ENCODE peak calls at places on chromosomes 6 and 20, in eight cellular contexts. One of them, this sample, is unnamed.

GRCh38 chr6:38177885-38178583 is 358.5 kb downstream of the ZFAND3 start:
- DNase-seq in kidney epithelial cell: no peak
- DNase-seq in left ventricle myocardium inferior: no peak
- DNase-seq in Right ventricle myocardium inferior: no peak
- DNase-seq in skeletal muscle cell: no peak
- DNase-seq in stimulated activated CD8-positive, alpha-beta memory T cell treated with anti-CD3 and anti-CD28 coated beads, Interleukin-4, amount 100 ng/mL, for 1 hour: no peak
- DNase-seq in CD4-positive, CD25-positive, alpha-beta regulatory T cell: no peak
- DNase-seq in stimulated activated CD4-positive, alpha-beta T cell treated with anti-CD3 and anti-CD28 coated beads, Interleukin-1b, Interleukin-23, amount 100 ng/mL, for 48 hours: no peak
- DNase-seq in this sample: no peak

GRCh38 chr6:168098431-168098861 is 19.4 kb upstream of the FRMD1 start:
- DNase-seq in kidney epithelial cell: no peak
- DNase-seq in left ventricle myocardium inferior: peak; percentile 11
- DNase-seq in Right ventricle myocardium inferior: peak; percentile 65
- DNase-seq in skeletal muscle cell: no peak
- DNase-seq in stimulated activated CD8-positive, alpha-beta memory T cell treated with anti-CD3 and anti-CD28 coated beads, Interleukin-4, amount 100 ng/mL, for 1 hour: no peak
- DNase-seq in CD4-positive, CD25-positive, alpha-beta regulatory T cell: no peak
- DNase-seq in stimulated activated CD4-positive, alpha-beta T cell treated with anti-CD3 and anti-CD28 coated beads, Interleukin-1b, Interleukin-23, amount 100 ng/mL, for 48 hours: no peak
- DNase-seq in this sample: no peak

GRCh38 chr6:90701146-90701781 is 114.4 kb upstream of the MAP3K7 start:
- DNase-seq in kidney epithelial cell: no peak
- DNase-seq in left ventricle myocardium inferior: no peak
- DNase-seq in Right ventricle myocardium inferior: no peak
- DNase-seq in skeletal muscle cell: no peak
- DNase-seq in stimulated activated CD8-positive, alpha-beta memory T cell treated with anti-CD3 and anti-CD28 coated beads, Interleukin-4, amount 100 ng/mL, for 1 hour: no peak
- DNase-seq in CD4-positive, CD25-positive, alpha-beta regulatory T cell: no peak
- DNase-seq in stimulated activated CD4-positive, alpha-beta T cell treated with anti-CD3 and anti-CD28 coated beads, Interleukin-1b, Interleukin-23, amount 100 ng/mL, for 48 hours: no peak
- DNase-seq in this sample: no peak

GRCh38 chr6:32792901-32793400 is 23.9 kb downstream of the HLA-DOB start:
- DNase-seq in kidney epithelial cell: no peak
- DNase-seq in left ventricle myocardium inferior: no peak
- DNase-seq in Right ventricle myocardium inferior: no peak
- DNase-seq in skeletal muscle cell: no peak
- DNase-seq in stimulated activated CD8-positive, alpha-beta memory T cell treated with anti-CD3 and anti-CD28 coated beads, Interleukin-4, amount 100 ng/mL, for 1 hour: no peak
- DNase-seq in CD4-positive, CD25-positive, alpha-beta regulatory T cell: no peak
- DNase-seq in stimulated activated CD4-positive, alpha-beta T cell treated with anti-CD3 and anti-CD28 coated beads, Interleukin-1b, Interleukin-23, amount 100 ng/mL, for 48 hours: no peak
- DNase-seq in this sample: no peak

GRCh38 chr6:157921685-157922367 is 59.8 kb upstream of the SYNJ2 start:
- DNase-seq in kidney epithelial cell: no peak
- DNase-seq in left ventricle myocardium inferior: no peak
- DNase-seq in Right ventricle myocardium inferior: no peak
- DNase-seq in skeletal muscle cell: no peak
- DNase-seq in stimulated activated CD8-positive, alpha-beta memory T cell treated with anti-CD3 and anti-CD28 coated beads, Interleukin-4, amount 100 ng/mL, for 1 hour: no peak
- DNase-seq in CD4-positive, CD25-positive, alpha-beta regulatory T cell: no peak
- DNase-seq in stimulated activated CD4-positive, alpha-beta T cell treated with anti-CD3 and anti-CD28 coated beads, Interleukin-1b, Interleukin-23, amount 100 ng/mL, for 48 hours: no peak
- DNase-seq in this sample: no peak

GRCh38 chr6:6712258-6712978 is 123.9 kb downstream of the LY86 start:
- DNase-seq in kidney epithelial cell: no peak
- DNase-seq in left ventricle myocardium inferior: no peak
- DNase-seq in Right ventricle myocardium inferior: no peak
- DNase-seq in skeletal muscle cell: peak; percentile 57
- DNase-seq in stimulated activated CD8-positive, alpha-beta memory T cell treated with anti-CD3 and anti-CD28 coated beads, Interleukin-4, amount 100 ng/mL, for 1 hour: no peak
- DNase-seq in CD4-positive, CD25-positive, alpha-beta regulatory T cell: no peak
- DNase-seq in stimulated activated CD4-positive, alpha-beta T cell treated with anti-CD3 and anti-CD28 coated beads, Interleukin-1b, Interleukin-23, amount 100 ng/mL, for 48 hours: no peak
- DNase-seq in this sample: peak; percentile 70

GRCh38 chr20:37160683-37161082 is 18.4 kb upstream of the RPN2 start:
- DNase-seq in kidney epithelial cell: no peak
- DNase-seq in left ventricle myocardium inferior: no peak
- DNase-seq in Right ventricle myocardium inferior: no peak
- DNase-seq in skeletal muscle cell: no peak
- DNase-seq in stimulated activated CD8-positive, alpha-beta memory T cell treated with anti-CD3 and anti-CD28 coated beads, Interleukin-4, amount 100 ng/mL, for 1 hour: no peak
- DNase-seq in CD4-positive, CD25-positive, alpha-beta regulatory T cell: no peak
- DNase-seq in stimulated activated CD4-positive, alpha-beta T cell treated with anti-CD3 and anti-CD28 coated beads, Interleukin-1b, Interleukin-23, amount 100 ng/mL, for 48 hours: no peak
- DNase-seq in this sample: no peak

GRCh38 chr6:19812512-19813119 is 24.6 kb upstream of the ID4 start:
- DNase-seq in kidney epithelial cell: no peak
- DNase-seq in left ventricle myocardium inferior: no peak
- DNase-seq in Right ventricle myocardium inferior: no peak
- DNase-seq in skeletal muscle cell: no peak
- DNase-seq in stimulated activated CD8-positive, alpha-beta memory T cell treated with anti-CD3 and anti-CD28 coated beads, Interleukin-4, amount 100 ng/mL, for 1 hour: no peak
- DNase-seq in CD4-positive, CD25-positive, alpha-beta regulatory T cell: no peak
- DNase-seq in stimulated activated CD4-positive, alpha-beta T cell treated with anti-CD3 and anti-CD28 coated beads, Interleukin-1b, Interleukin-23, amount 100 ng/mL, for 48 hours: no peak
- DNase-seq in this sample: no peak

GRCh38 chr6:32668226-32668747 is 1.8 kb upstream of the HLA-DQB1 start:
- DNase-seq in kidney epithelial cell: no peak
- DNase-seq in left ventricle myocardium inferior: no peak
- DNase-seq in Right ventricle myocardium inferior: no peak
- DNase-seq in skeletal muscle cell: no peak
- DNase-seq in stimulated activated CD8-positive, alpha-beta memory T cell treated with anti-CD3 and anti-CD28 coated beads, Interleukin-4, amount 100 ng/mL, for 1 hour: peak; percentile 13
- DNase-seq in CD4-positive, CD25-positive, alpha-beta regulatory T cell: peak; percentile 75
- DNase-seq in stimulated activated CD4-positive, alpha-beta T cell treated with anti-CD3 and anti-CD28 coated beads, Interleukin-1b, Interleukin-23, amount 100 ng/mL, for 48 hours: peak; percentile 24
- DNase-seq in this sample: peak; percentile 93

GRCh38 chr20:6886065-6886729 is 118.7 kb downstream of the BMP2 start:
- DNase-seq in kidney epithelial cell: no peak
- DNase-seq in left ventricle myocardium inferior: no peak
- DNase-seq in Right ventricle myocardium inferior: no peak
- DNase-seq in skeletal muscle cell: no peak
- DNase-seq in stimulated activated CD8-positive, alpha-beta memory T cell treated with anti-CD3 and anti-CD28 coated beads, Interleukin-4, amount 100 ng/mL, for 1 hour: no peak
- DNase-seq in CD4-positive, CD25-positive, alpha-beta regulatory T cell: no peak
- DNase-seq in stimulated activated CD4-positive, alpha-beta T cell treated with anti-CD3 and anti-CD28 coated beads, Interleukin-1b, Interleukin-23, amount 100 ng/mL, for 48 hours: no peak
- DNase-seq in this sample: no peak

GRCh38 chr20:44471481-44471882 is 4.2 kb upstream of the TTPAL start:
- DNase-seq in kidney epithelial cell: no peak
- DNase-seq in left ventricle myocardium inferior: no peak
- DNase-seq in Right ventricle myocardium inferior: no peak
- DNase-seq in skeletal muscle cell: peak; percentile 64
- DNase-seq in stimulated activated CD8-positive, alpha-beta memory T cell treated with anti-CD3 and anti-CD28 coated beads, Interleukin-4, amount 100 ng/mL, for 1 hour: no peak
- DNase-seq in CD4-positive, CD25-positive, alpha-beta regulatory T cell: no peak
- DNase-seq in stimulated activated CD4-positive, alpha-beta T cell treated with anti-CD3 and anti-CD28 coated beads, Interleukin-1b, Interleukin-23, amount 100 ng/mL, for 48 hours: no peak
- DNase-seq in this sample: no peak

GRCh38 chr6:75884822-75885221 is 135.8 kb downstream of the MYO6 start:
- DNase-seq in kidney epithelial cell: no peak
- DNase-seq in left ventricle myocardium inferior: no peak
- DNase-seq in Right ventricle myocardium inferior: no peak
- DNase-seq in skeletal muscle cell: no peak
- DNase-seq in stimulated activated CD8-positive, alpha-beta memory T cell treated with anti-CD3 and anti-CD28 coated beads, Interleukin-4, amount 100 ng/mL, for 1 hour: no peak
- DNase-seq in CD4-positive, CD25-positive, alpha-beta regulatory T cell: no peak
- DNase-seq in stimulated activated CD4-positive, alpha-beta T cell treated with anti-CD3 and anti-CD28 coated beads, Interleukin-1b, Interleukin-23, amount 100 ng/mL, for 48 hours: no peak
- DNase-seq in this sample: no peak

GRCh38 chr20:25271486-25272222 is 23.8 kb downstream of the PYGB start:
- DNase-seq in kidney epithelial cell: no peak
- DNase-seq in left ventricle myocardium inferior: peak; percentile 6
- DNase-seq in Right ventricle myocardium inferior: peak; percentile 41
- DNase-seq in skeletal muscle cell: no peak
- DNase-seq in stimulated activated CD8-positive, alpha-beta memory T cell treated with anti-CD3 and anti-CD28 coated beads, Interleukin-4, amount 100 ng/mL, for 1 hour: no peak
- DNase-seq in CD4-positive, CD25-positive, alpha-beta regulatory T cell: no peak
- DNase-seq in stimulated activated CD4-positive, alpha-beta T cell treated with anti-CD3 and anti-CD28 coated beads, Interleukin-1b, Interleukin-23, amount 100 ng/mL, for 48 hours: no peak
- DNase-seq in this sample: no peak

GRCh38 chr6:126797981-126798380 is 320.5 kb upstream of the RSPO3 start:
- DNase-seq in kidney epithelial cell: no peak
- DNase-seq in left ventricle myocardium inferior: no peak
- DNase-seq in Right ventricle myocardium inferior: no peak
- DNase-seq in skeletal muscle cell: no peak
- DNase-seq in stimulated activated CD8-positive, alpha-beta memory T cell treated with anti-CD3 and anti-CD28 coated beads, Interleukin-4, amount 100 ng/mL, for 1 hour: no peak
- DNase-seq in CD4-positive, CD25-positive, alpha-beta regulatory T cell: no peak
- DNase-seq in stimulated activated CD4-positive, alpha-beta T cell treated with anti-CD3 and anti-CD28 coated beads, Interleukin-1b, Interleukin-23, amount 100 ng/mL, for 48 hours: no peak
- DNase-seq in this sample: no peak

GRCh38 chr20:35663813-35664543 is 722 bp downstream of the CPNE1 start:
- DNase-seq in kidney epithelial cell: no peak
- DNase-seq in left ventricle myocardium inferior: no peak
- DNase-seq in Right ventricle myocardium inferior: no peak
- DNase-seq in skeletal muscle cell: no peak
- DNase-seq in stimulated activated CD8-positive, alpha-beta memory T cell treated with anti-CD3 and anti-CD28 coated beads, Interleukin-4, amount 100 ng/mL, for 1 hour: peak; percentile 35
- DNase-seq in CD4-positive, CD25-positive, alpha-beta regulatory T cell: peak; percentile 78
- DNase-seq in stimulated activated CD4-positive, alpha-beta T cell treated with anti-CD3 and anti-CD28 coated beads, Interleukin-1b, Interleukin-23, amount 100 ng/mL, for 48 hours: peak; percentile 67
- DNase-seq in this sample: no peak

GRCh38 chr6:16243055-16243454 is 4.7 kb downstream of the GMPR start:
- DNase-seq in kidney epithelial cell: no peak
- DNase-seq in left ventricle myocardium inferior: peak; percentile 42
- DNase-seq in Right ventricle myocardium inferior: no peak
- DNase-seq in skeletal muscle cell: peak; percentile 25
- DNase-seq in stimulated activated CD8-positive, alpha-beta memory T cell treated with anti-CD3 and anti-CD28 coated beads, Interleukin-4, amount 100 ng/mL, for 1 hour: no peak
- DNase-seq in CD4-positive, CD25-positive, alpha-beta regulatory T cell: no peak
- DNase-seq in stimulated activated CD4-positive, alpha-beta T cell treated with anti-CD3 and anti-CD28 coated beads, Interleukin-1b, Interleukin-23, amount 100 ng/mL, for 48 hours: no peak
- DNase-seq in this sample: no peak

GRCh38 chr20:7375905-7376304 is 564.4 kb downstream of the HAO1 start:
- DNase-seq in kidney epithelial cell: no peak
- DNase-seq in left ventricle myocardium inferior: no peak
- DNase-seq in Right ventricle myocardium inferior: no peak
- DNase-seq in skeletal muscle cell: no peak
- DNase-seq in stimulated activated CD8-positive, alpha-beta memory T cell treated with anti-CD3 and anti-CD28 coated beads, Interleukin-4, amount 100 ng/mL, for 1 hour: no peak
- DNase-seq in CD4-positive, CD25-positive, alpha-beta regulatory T cell: no peak
- DNase-seq in stimulated activated CD4-positive, alpha-beta T cell treated with anti-CD3 and anti-CD28 coated beads, Interleukin-1b, Interleukin-23, amount 100 ng/mL, for 48 hours: no peak
- DNase-seq in this sample: no peak

This sample was measured in epithelial cell of proximal tubule.